ENCODE peak calls at places on chromosome 6, in four cellular contexts. V is stomach, N is GM23338, Z is uterus. Q is an unnamed sample.

GRCh38 chr6:170128811-170129681 is 161.8 kb downstream of the DLL1 start:
- DNase-seq in V (peak), N (no peak), Z (no peak), Q (no peak)

GRCh38 chr6:141463237-141463977 is 669.3 kb upstream of the GJE1 start:
- DNase-seq in V (no peak), N (no peak), Z (no peak), Q (peak)

GRCh38 chr6:4884646-4885427 is 108.6 kb downstream of the CDYL start:
- DNase-seq in V (no peak), N (no peak), Z (no peak), Q (no peak)

GRCh38 chr6:170190046-170190445 is 100.8 kb downstream of the DLL1 start:
- DNase-seq in V (no peak), N (no peak), Z (no peak), Q (no peak)

GRCh38 chr6:12516070-12516469 is 200.5 kb upstream of the PHACTR1 start:
- DNase-seq in V (peak), N (no peak), Z (no peak), Q (no peak)

GRCh38 chr6:41451515-41452163 is 94.5 kb upstream of the FOXP4 start:
- DNase-seq in V (no peak), N (no peak), Z (peak), Q (peak)

GRCh38 chr6:132063738-132064137 is 112.6 kb upstream of the CCN2 start:
- DNase-seq in V (no peak), N (no peak), Z (peak), Q (peak)

GRCh38 chr6:67630146-67630545 is 1004.9 kb upstream of the ADGRB3 start:
- DNase-seq in V (no peak), N (no peak), Z (no peak), Q (peak)

DNA sequence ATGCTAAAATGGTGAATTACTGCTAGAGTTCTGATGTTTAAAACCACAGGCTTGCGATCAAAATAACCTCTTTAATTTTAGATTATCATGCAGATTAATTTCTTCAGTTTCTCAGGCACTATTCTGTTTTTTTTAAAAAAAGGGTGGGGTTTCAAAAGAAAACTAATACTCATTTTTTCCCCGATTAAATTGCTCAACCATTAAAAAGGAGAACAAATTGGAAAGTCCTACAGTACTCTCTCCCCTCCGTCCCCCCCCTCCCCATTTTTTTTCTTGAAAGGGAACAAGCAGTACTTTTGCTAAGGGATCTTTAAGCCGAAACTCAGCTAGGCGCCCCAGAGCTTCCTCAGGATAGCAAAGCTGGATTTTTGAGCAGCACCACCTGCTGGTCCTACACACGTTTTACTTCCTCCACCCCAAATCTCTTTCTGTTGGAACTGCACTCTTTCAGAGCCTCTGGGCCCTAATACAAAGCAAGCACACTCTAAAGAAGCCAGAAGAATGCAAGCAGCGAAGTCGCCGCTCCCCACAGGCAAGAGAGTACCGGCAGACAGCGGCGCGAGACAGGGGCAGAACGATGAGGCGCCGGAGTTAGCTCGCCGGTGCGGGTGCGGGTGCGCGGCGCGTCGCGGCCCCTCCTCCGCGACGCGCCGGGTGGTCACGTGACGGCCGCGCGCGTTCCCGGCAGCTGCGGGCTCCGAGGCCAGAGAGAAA is at the start of gene RNF146:
- DNase-seq in V (peak), N (peak), Z (peak), Q (peak)
- TF ChIP-seq CTCF in V (peak), N (peak), Z (peak), Q (peak)

GRCh38 chr6:37536462-37537225 is 37.0 kb upstream of the CCDC167 start:
- DNase-seq in V (no peak), N (peak), Z (no peak), Q (no peak)
- H3K4me3 ChIP-seq in V (peak), N (peak), Z (no peak), Q (no peak)

GRCh38 chr6:78322068-78322845 is 545.1 kb upstream of the IRAK1BP1 start:
- DNase-seq in V (no peak), N (no peak), Z (no peak), Q (no peak)
- TF ChIP-seq CTCF in V (no peak), N (no peak), Z (no peak), Q (no peak)

GRCh38 chr6:134173936-134174789 is 121.7 kb upstream of the SLC2A12 start:
- DNase-seq in V (peak), N (peak), Z (peak), Q (peak)
- H3K4me3 ChIP-seq in V (peak), N (peak), Z (peak), Q (peak)

GRCh38 chr6:20873425-20874190 is 339.4 kb downstream of the CDKAL1 start:
- DNase-seq in V (no peak), N (peak), Z (no peak), Q (peak)
- TF ChIP-seq CTCF in V (no peak), N (peak), Z (no peak), Q (no peak)

DNA sequence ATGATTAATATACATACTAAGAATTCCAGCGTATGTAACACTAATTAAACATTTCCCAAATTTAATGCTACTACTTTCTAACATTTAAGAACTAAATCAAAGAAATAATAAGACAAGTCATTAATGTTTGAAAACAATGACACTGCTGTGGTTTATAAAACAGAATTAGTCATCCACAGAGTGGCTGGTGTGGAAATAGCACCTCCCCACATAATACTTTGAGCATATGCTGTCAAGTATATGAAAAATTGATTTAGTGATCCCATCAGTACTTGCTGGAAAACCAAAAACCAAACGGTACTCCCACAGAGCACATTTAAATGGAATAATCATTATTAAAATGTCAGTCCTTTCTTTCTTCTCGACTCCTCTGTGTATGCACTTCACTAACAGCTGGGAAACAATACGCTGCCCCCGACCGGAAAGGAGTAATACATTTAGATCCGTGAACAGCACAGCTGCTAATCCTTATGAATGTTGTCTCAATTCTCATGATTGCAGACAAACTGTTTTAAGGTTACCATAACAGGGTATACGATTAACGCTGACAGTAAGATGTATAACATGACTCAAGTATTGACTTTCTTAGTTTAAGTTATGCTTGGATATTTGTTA is 78.4 kb downstream of the PREP start:
- DNase-seq in V (no peak), N (no peak), Z (no peak), Q (peak)
- H3K4me3 ChIP-seq in V (no peak), N (no peak), Z (no peak), Q (no peak)

DNA sequence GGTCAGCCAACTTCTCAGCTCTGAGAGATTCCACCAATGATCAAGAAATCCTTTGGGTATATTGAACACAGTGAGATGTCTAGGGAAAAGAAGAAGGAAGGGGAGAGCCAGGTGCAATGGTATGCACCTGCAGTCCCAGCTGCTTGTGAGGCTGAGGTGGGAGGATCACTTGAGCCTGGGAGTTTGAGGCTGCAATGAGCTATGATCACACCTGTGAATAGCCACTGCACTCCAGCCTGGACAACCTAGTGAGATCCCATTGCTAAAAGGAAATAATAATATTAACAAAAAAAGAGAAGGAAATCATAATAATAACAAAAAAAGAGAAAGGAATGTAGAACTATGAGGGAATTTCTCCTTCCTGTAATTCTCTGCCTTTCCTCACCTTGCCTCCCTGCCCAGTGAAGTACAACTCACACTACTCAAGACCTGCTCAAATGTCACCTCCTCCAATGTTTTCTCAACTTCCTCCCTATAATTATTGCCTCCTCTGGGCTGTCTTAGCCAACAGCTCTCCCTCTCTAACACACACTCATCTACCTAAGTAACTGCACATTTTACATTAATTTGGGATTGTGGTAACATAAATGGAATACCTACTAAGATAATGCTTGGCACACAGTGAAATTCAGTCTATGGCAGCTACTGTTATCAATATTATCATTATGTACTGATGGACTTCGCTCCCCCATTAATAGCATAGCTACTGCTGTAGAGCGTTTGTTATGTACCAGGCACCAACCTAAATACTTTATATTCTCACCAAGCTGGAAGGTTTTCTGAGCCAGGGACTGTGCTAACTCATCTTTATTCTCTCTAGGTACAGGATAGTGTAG is 103.6 kb downstream of the KIF13A start:
- DNase-seq in V (no peak), N (no peak), Z (no peak), Q (no peak)
- TF ChIP-seq CTCF in V (no peak), N (no peak), Z (no peak), Q (no peak)

DNA sequence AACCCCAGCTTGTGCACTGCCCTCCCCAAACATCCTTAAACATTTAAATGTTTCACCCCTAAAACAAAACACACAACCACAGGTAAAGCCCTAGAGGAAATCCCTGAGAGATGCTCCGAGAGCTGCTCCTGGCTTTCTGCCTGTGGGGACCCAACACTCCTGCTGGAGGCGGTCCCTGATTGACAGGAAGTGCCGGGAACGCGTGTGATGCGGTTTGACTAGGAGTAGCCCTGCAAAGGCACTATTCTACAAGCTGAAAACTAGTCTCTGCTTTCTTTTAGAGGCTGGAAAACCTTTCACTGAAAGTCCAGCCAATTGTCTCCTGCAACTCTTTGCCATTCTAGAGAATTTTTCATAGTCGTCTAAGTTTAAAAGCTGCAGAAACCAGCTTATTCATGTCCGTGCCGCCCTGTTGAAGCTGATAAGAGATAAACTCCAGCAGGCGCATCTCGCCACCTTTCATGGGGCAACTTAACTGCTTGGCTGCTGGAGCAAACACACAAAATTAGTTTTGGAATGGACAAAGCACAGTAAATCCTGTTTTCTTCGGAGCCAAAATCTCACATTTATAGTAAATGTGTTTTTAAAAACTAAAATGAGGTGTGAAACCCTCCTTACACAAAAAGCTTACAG is 47.1 kb downstream of the DACT2 start:
- DNase-seq in V (no peak), N (peak), Z (no peak), Q (no peak)
- H3K4me3 ChIP-seq in V (no peak), N (no peak), Z (no peak), Q (no peak)

DNA sequence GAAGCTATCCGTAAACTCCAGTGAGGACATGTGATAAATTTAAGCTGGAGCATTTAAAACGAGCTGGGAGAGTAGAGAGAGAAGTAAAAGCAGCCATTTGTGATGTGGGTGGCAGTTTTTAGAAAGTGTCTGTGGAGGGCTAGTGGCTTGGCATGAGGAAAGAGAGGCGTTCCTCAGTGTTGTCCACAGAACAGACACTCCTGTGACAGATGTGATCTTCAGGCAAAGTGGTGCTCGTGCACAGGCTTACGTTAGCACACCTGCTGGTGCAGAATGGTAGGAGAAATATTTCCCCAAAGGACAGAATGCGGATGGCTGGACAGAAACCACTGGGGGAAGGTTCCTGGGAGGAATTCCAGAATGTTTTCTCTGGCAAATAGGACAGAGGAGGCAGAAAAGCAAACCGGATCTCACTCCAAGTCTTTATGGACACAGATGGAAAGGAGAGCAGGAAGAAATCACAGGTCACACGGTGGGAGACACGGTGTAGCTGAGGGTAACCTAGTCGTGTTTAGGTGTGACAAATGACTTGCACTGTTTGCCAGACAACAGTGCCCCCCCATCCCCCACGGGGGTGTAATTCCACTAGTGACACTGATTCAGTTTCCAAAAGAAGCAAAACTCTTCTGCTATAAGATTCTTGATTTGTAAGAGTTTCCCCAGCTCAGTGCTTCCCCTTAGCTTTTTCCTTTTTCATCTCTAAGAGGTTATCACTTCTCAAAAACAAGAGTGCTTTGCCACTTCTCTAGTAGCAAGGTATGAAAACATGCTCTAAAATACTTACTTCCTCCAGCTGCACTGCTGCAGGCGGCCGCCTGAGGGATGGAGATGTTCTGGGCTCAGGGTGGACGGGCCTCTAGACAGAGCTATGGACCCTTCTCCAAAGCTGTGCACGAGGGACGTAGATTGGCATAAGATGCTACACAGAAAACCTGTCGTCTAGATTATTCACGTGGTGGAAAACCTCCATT is 293.2 kb downstream of the QKI start:
- DNase-seq in V (no peak), N (no peak), Z (no peak), Q (no peak)
- TF ChIP-seq CTCF in V (no peak), N (no peak), Z (no peak), Q (no peak)

GRCh38 chr6:33880746-33881145 is 76.9 kb upstream of the MLN start:
- DNase-seq in V (no peak), N (no peak), Z (no peak), Q (no peak)
- H3K4me3 ChIP-seq in V (no peak), N (no peak), Z (no peak), Q (no peak)